ENCODE peak calls at places on chromosomes 3 and 15, in five cellular contexts. U is cerebellar cortex, H is GM12865, X is progenitor cell of endocrine pancreas, F is ecto neural progenitor cell. B is an unnamed sample.

GRCh38 chr3:31275583-31275982 is 257.1 kb upstream of the STT3B start:
- DNase-seq in F (no peak), U (no peak), H (no peak), X (no peak), B (no peak)

GRCh38 chr3:150567328-150567727 is 20.7 kb downstream of the EIF2A start:
- DNase-seq in X (no peak), H (no peak), U (no peak), F (no peak), B (no peak)

GRCh38 chr3:126157083-126157768 is 23.2 kb downstream of the ALDH1L1 start:
- DNase-seq in H (no peak), F (no peak), U (no peak), X (no peak), B (no peak)

GRCh38 chr3:158455406-158455805 is 115.6 kb upstream of the MLF1 start:
- DNase-seq in X (no peak), U (no peak), H (no peak), F (no peak), B (no peak)

GRCh38 chr15:79311901-79312553 is 1.1 kb downstream of the TMED3 start:
- DNase-seq in X (no peak), H (peak; percentile 66), U (peak; percentile 22), F (no peak), B (no peak)

GRCh38 chr3:150286390-150287147 is 121.5 kb upstream of the TSC22D2 start:
- DNase-seq in X (no peak), F (no peak), H (peak; percentile 66), U (peak; percentile 50), B (peak; percentile 25)

GRCh38 chr3:13781417-13781816 is 98.5 kb downstream of the WNT7A start:
- DNase-seq in X (no peak), H (no peak), U (no peak), F (no peak), B (no peak)

GRCh38 chr3:195566797-195567196 is 16.9 kb downstream of the APOD start:
- DNase-seq in H (no peak), X (no peak), F (no peak), U (no peak), B (peak; percentile 34)

GRCh38 chr3:83873550-83873949 is 1085.2 kb upstream of the CADM2 start:
- DNase-seq in X (no peak), F (no peak), H (peak; percentile 1), U (no peak), B (no peak)

GRCh38 chr15:68492855-68493254 is 60.9 kb upstream of the ITGA11 start:
- DNase-seq in H (no peak), U (no peak), X (no peak), F (no peak), B (peak; percentile 26)

GRCh38 chr15:52037889-52038505 is 19.0 kb downstream of the MAPK6 start:
- DNase-seq in X (no peak), F (no peak), H (no peak), U (no peak), B (no peak)

GRCh38 chr15:82043130-82043673 is 2.6 kb downstream of the MEX3B start:
- DNase-seq in H (no peak), U (no peak), F (peak; percentile 58), X (no peak), B (peak; percentile 67)

GRCh38 chr3:42055291-42055690 is 35.9 kb upstream of the TRAK1 start:
- DNase-seq in H (no peak), U (no peak), F (no peak), X (no peak), B (no peak)

GRCh38 chr15:67406257-67406861 is 114.6 kb upstream of the C15orf61 start:
- DNase-seq in U (peak; percentile 75), H (no peak), X (no peak), F (no peak), B (peak; percentile 46)

GRCh38 chr3:141648055-141648910 is 89.8 kb upstream of the RNF7 start:
- DNase-seq in F (no peak), X (no peak), U (no peak), H (no peak), B (no peak)

GRCh38 chr3:107956991-107957467 is 133.8 kb downstream of the CD47 start:
- DNase-seq in H (no peak), F (no peak), U (peak; percentile 78), X (no peak), B (no peak)

GRCh38 chr15:68424754-68425390 is 7.1 kb downstream of the ITGA11 start:
- DNase-seq in X (no peak), U (no peak), H (no peak), F (no peak), B (no peak)

GRCh38 chr3:171108066-171108465 is 81.5 kb upstream of the SLC2A2 start:
- DNase-seq in U (no peak), X (no peak), F (no peak), H (no peak), B (no peak)

GRCh38 chr15:69119016-69119415 is 41.4 kb upstream of the GLCE start:
- DNase-seq in F (no peak), H (no peak), X (no peak), U (no peak), B (no peak)

GRCh38 chr15:87408902-87409301 is 847.6 kb downstream of the NTRK3 start:
- DNase-seq in H (no peak), X (no peak), U (no peak), F (no peak), B (no peak)

B was measured in OCI-M1.